ENCODE peak calls at places on chromosomes 4 and X, in seven cellular contexts. One of them, this sample, is unnamed.

GRCh38 chrX:136147966-136148365 is 633 bp downstream of the FHL1 start:
- DNase-seq in stimulated activated CD8-positive, alpha-beta memory T cell treated with anti-CD3 and anti-CD28 coated beads, Interleukin-2, amount 100 ng/mL, for 1 hour: no peak
- DNase-seq in HFF-Myc: no peak
- DNase-seq in endothelial cell: no peak
- DNase-seq in dermis microvascular lymphatic vessel endothelial cell: no peak
- DNase-seq in cardiac fibroblast: no peak
- DNase-seq in sigmoid colon: peak
- DNase-seq in this sample: no peak

GRCh38 chr4:173057906-173058305 is 110.7 kb upstream of the GALNT7 start:
- DNase-seq in stimulated activated CD8-positive, alpha-beta memory T cell treated with anti-CD3 and anti-CD28 coated beads, Interleukin-2, amount 100 ng/mL, for 1 hour: no peak
- DNase-seq in HFF-Myc: no peak
- DNase-seq in endothelial cell: no peak
- DNase-seq in dermis microvascular lymphatic vessel endothelial cell: peak
- DNase-seq in cardiac fibroblast: no peak
- DNase-seq in sigmoid colon: no peak
- DNase-seq in this sample: no peak

GRCh38 chr4:7196731-7197130 is 4.4 kb downstream of the SORCS2 start:
- DNase-seq in stimulated activated CD8-positive, alpha-beta memory T cell treated with anti-CD3 and anti-CD28 coated beads, Interleukin-2, amount 100 ng/mL, for 1 hour: no peak
- DNase-seq in HFF-Myc: no peak
- DNase-seq in endothelial cell: no peak
- DNase-seq in dermis microvascular lymphatic vessel endothelial cell: no peak
- DNase-seq in cardiac fibroblast: no peak
- DNase-seq in sigmoid colon: peak
- DNase-seq in this sample: no peak

GRCh38 chrX:48466696-48467095 is 3.4 kb downstream of the SLC38A5 start:
- DNase-seq in stimulated activated CD8-positive, alpha-beta memory T cell treated with anti-CD3 and anti-CD28 coated beads, Interleukin-2, amount 100 ng/mL, for 1 hour: no peak
- DNase-seq in HFF-Myc: no peak
- DNase-seq in endothelial cell: no peak
- DNase-seq in dermis microvascular lymphatic vessel endothelial cell: no peak
- DNase-seq in cardiac fibroblast: no peak
- DNase-seq in sigmoid colon: no peak
- DNase-seq in this sample: no peak

GRCh38 chr4:145686991-145687390 is 7.0 kb downstream of the C4orf51 start:
- DNase-seq in stimulated activated CD8-positive, alpha-beta memory T cell treated with anti-CD3 and anti-CD28 coated beads, Interleukin-2, amount 100 ng/mL, for 1 hour: no peak
- DNase-seq in HFF-Myc: no peak
- DNase-seq in endothelial cell: no peak
- DNase-seq in dermis microvascular lymphatic vessel endothelial cell: no peak
- DNase-seq in cardiac fibroblast: no peak
- DNase-seq in sigmoid colon: no peak
- DNase-seq in this sample: no peak

GRCh38 chrX:101417981-101418841 is 10.2 kb downstream of the HNRNPH2 start:
- DNase-seq in stimulated activated CD8-positive, alpha-beta memory T cell treated with anti-CD3 and anti-CD28 coated beads, Interleukin-2, amount 100 ng/mL, for 1 hour: no peak
- DNase-seq in HFF-Myc: no peak
- DNase-seq in endothelial cell: peak
- DNase-seq in dermis microvascular lymphatic vessel endothelial cell: no peak
- DNase-seq in cardiac fibroblast: peak
- DNase-seq in sigmoid colon: peak
- DNase-seq in this sample: peak

GRCh38 chr4:101761405-101761804 is 29.1 kb upstream of the BANK1 start:
- DNase-seq in stimulated activated CD8-positive, alpha-beta memory T cell treated with anti-CD3 and anti-CD28 coated beads, Interleukin-2, amount 100 ng/mL, for 1 hour: no peak
- DNase-seq in HFF-Myc: no peak
- DNase-seq in endothelial cell: no peak
- DNase-seq in dermis microvascular lymphatic vessel endothelial cell: no peak
- DNase-seq in cardiac fibroblast: no peak
- DNase-seq in sigmoid colon: no peak
- DNase-seq in this sample: no peak

GRCh38 chrX:102067966-102068723 is 57.3 kb upstream of the TCEAL2 start:
- DNase-seq in stimulated activated CD8-positive, alpha-beta memory T cell treated with anti-CD3 and anti-CD28 coated beads, Interleukin-2, amount 100 ng/mL, for 1 hour: no peak
- DNase-seq in HFF-Myc: no peak
- DNase-seq in endothelial cell: peak
- DNase-seq in dermis microvascular lymphatic vessel endothelial cell: peak
- DNase-seq in cardiac fibroblast: peak
- DNase-seq in sigmoid colon: no peak
- DNase-seq in this sample: no peak

GRCh38 chr4:109499513-109499912 is 60.5 kb upstream of the MCUB start:
- DNase-seq in stimulated activated CD8-positive, alpha-beta memory T cell treated with anti-CD3 and anti-CD28 coated beads, Interleukin-2, amount 100 ng/mL, for 1 hour: no peak
- DNase-seq in HFF-Myc: no peak
- DNase-seq in endothelial cell: no peak
- DNase-seq in dermis microvascular lymphatic vessel endothelial cell: no peak
- DNase-seq in cardiac fibroblast: no peak
- DNase-seq in sigmoid colon: no peak
- DNase-seq in this sample: no peak

GRCh38 chrX:148441387-148441786 is 59.0 kb upstream of the AFF2 start:
- DNase-seq in stimulated activated CD8-positive, alpha-beta memory T cell treated with anti-CD3 and anti-CD28 coated beads, Interleukin-2, amount 100 ng/mL, for 1 hour: no peak
- DNase-seq in HFF-Myc: no peak
- DNase-seq in endothelial cell: no peak
- DNase-seq in dermis microvascular lymphatic vessel endothelial cell: no peak
- DNase-seq in cardiac fibroblast: no peak
- DNase-seq in sigmoid colon: no peak
- DNase-seq in this sample: no peak

GRCh38 chr4:112813790-112814189 is 176.8 kb downstream of the LARP7 start:
- DNase-seq in stimulated activated CD8-positive, alpha-beta memory T cell treated with anti-CD3 and anti-CD28 coated beads, Interleukin-2, amount 100 ng/mL, for 1 hour: no peak
- DNase-seq in HFF-Myc: peak
- DNase-seq in endothelial cell: no peak
- DNase-seq in dermis microvascular lymphatic vessel endothelial cell: no peak
- DNase-seq in cardiac fibroblast: peak
- DNase-seq in sigmoid colon: no peak
- DNase-seq in this sample: no peak

GRCh38 chr4:138898282-138898681 is 117.3 kb upstream of the NOCT start:
- DNase-seq in stimulated activated CD8-positive, alpha-beta memory T cell treated with anti-CD3 and anti-CD28 coated beads, Interleukin-2, amount 100 ng/mL, for 1 hour: no peak
- DNase-seq in HFF-Myc: no peak
- DNase-seq in endothelial cell: no peak
- DNase-seq in dermis microvascular lymphatic vessel endothelial cell: no peak
- DNase-seq in cardiac fibroblast: peak
- DNase-seq in sigmoid colon: no peak
- DNase-seq in this sample: no peak

GRCh38 chr4:88843067-88843723 is 145.6 kb upstream of the NAP1L5 start:
- DNase-seq in stimulated activated CD8-positive, alpha-beta memory T cell treated with anti-CD3 and anti-CD28 coated beads, Interleukin-2, amount 100 ng/mL, for 1 hour: no peak
- DNase-seq in HFF-Myc: no peak
- DNase-seq in endothelial cell: no peak
- DNase-seq in dermis microvascular lymphatic vessel endothelial cell: peak
- DNase-seq in cardiac fibroblast: peak
- DNase-seq in sigmoid colon: no peak
- DNase-seq in this sample: no peak

GRCh38 chr4:94410678-94411206 is 41.0 kb upstream of the PDLIM5 start:
- DNase-seq in stimulated activated CD8-positive, alpha-beta memory T cell treated with anti-CD3 and anti-CD28 coated beads, Interleukin-2, amount 100 ng/mL, for 1 hour: no peak
- DNase-seq in HFF-Myc: no peak
- DNase-seq in endothelial cell: no peak
- DNase-seq in dermis microvascular lymphatic vessel endothelial cell: no peak
- DNase-seq in cardiac fibroblast: peak
- DNase-seq in sigmoid colon: peak
- DNase-seq in this sample: no peak

GRCh38 chr4:37675587-37676290 is 10.4 kb downstream of the RELL1 start:
- DNase-seq in stimulated activated CD8-positive, alpha-beta memory T cell treated with anti-CD3 and anti-CD28 coated beads, Interleukin-2, amount 100 ng/mL, for 1 hour: no peak
- DNase-seq in HFF-Myc: no peak
- DNase-seq in endothelial cell: no peak
- DNase-seq in dermis microvascular lymphatic vessel endothelial cell: no peak
- DNase-seq in cardiac fibroblast: no peak
- DNase-seq in sigmoid colon: no peak
- DNase-seq in this sample: no peak

GRCh38 chr4:183392377-183392776 is 52.1 kb upstream of the CDKN2AIP start:
- DNase-seq in stimulated activated CD8-positive, alpha-beta memory T cell treated with anti-CD3 and anti-CD28 coated beads, Interleukin-2, amount 100 ng/mL, for 1 hour: no peak
- DNase-seq in HFF-Myc: no peak
- DNase-seq in endothelial cell: no peak
- DNase-seq in dermis microvascular lymphatic vessel endothelial cell: no peak
- DNase-seq in cardiac fibroblast: no peak
- DNase-seq in sigmoid colon: no peak
- DNase-seq in this sample: no peak

GRCh38 chrX:13658602-13659001 is 5.7 kb downstream of the TCEANC start:
- DNase-seq in stimulated activated CD8-positive, alpha-beta memory T cell treated with anti-CD3 and anti-CD28 coated beads, Interleukin-2, amount 100 ng/mL, for 1 hour: no peak
- DNase-seq in HFF-Myc: no peak
- DNase-seq in endothelial cell: no peak
- DNase-seq in dermis microvascular lymphatic vessel endothelial cell: peak
- DNase-seq in cardiac fibroblast: peak
- DNase-seq in sigmoid colon: no peak
- DNase-seq in this sample: no peak

GRCh38 chr4:65825121-65825520 is 154.8 kb upstream of the EPHA5 start:
- DNase-seq in stimulated activated CD8-positive, alpha-beta memory T cell treated with anti-CD3 and anti-CD28 coated beads, Interleukin-2, amount 100 ng/mL, for 1 hour: no peak
- DNase-seq in HFF-Myc: no peak
- DNase-seq in endothelial cell: no peak
- DNase-seq in dermis microvascular lymphatic vessel endothelial cell: no peak
- DNase-seq in cardiac fibroblast: peak
- DNase-seq in sigmoid colon: no peak
- DNase-seq in this sample: no peak

GRCh38 chr4:20520901-20521300 is 179.4 kb upstream of the PACRGL start:
- DNase-seq in stimulated activated CD8-positive, alpha-beta memory T cell treated with anti-CD3 and anti-CD28 coated beads, Interleukin-2, amount 100 ng/mL, for 1 hour: no peak
- DNase-seq in HFF-Myc: no peak
- DNase-seq in endothelial cell: no peak
- DNase-seq in dermis microvascular lymphatic vessel endothelial cell: no peak
- DNase-seq in cardiac fibroblast: peak
- DNase-seq in sigmoid colon: no peak
- DNase-seq in this sample: no peak

GRCh38 chr4:75985116-75985515 is 5.6 kb downstream of the SDAD1 start:
- DNase-seq in stimulated activated CD8-positive, alpha-beta memory T cell treated with anti-CD3 and anti-CD28 coated beads, Interleukin-2, amount 100 ng/mL, for 1 hour: no peak
- DNase-seq in HFF-Myc: peak
- DNase-seq in endothelial cell: no peak
- DNase-seq in dermis microvascular lymphatic vessel endothelial cell: no peak
- DNase-seq in cardiac fibroblast: peak
- DNase-seq in sigmoid colon: no peak
- DNase-seq in this sample: no peak

GRCh38 chrX:110108381-110108796 is 105.5 kb downstream of the TMEM164 start:
- DNase-seq in stimulated activated CD8-positive, alpha-beta memory T cell treated with anti-CD3 and anti-CD28 coated beads, Interleukin-2, amount 100 ng/mL, for 1 hour: no peak
- DNase-seq in HFF-Myc: no peak
- DNase-seq in endothelial cell: no peak
- DNase-seq in dermis microvascular lymphatic vessel endothelial cell: no peak
- DNase-seq in cardiac fibroblast: peak
- DNase-seq in sigmoid colon: no peak
- DNase-seq in this sample: no peak

GRCh38 chrX:153517941-153518834 is 746 bp downstream of the ATP2B3 start:
- DNase-seq in stimulated activated CD8-positive, alpha-beta memory T cell treated with anti-CD3 and anti-CD28 coated beads, Interleukin-2, amount 100 ng/mL, for 1 hour: no peak
- DNase-seq in HFF-Myc: no peak
- DNase-seq in endothelial cell: no peak
- DNase-seq in dermis microvascular lymphatic vessel endothelial cell: no peak
- DNase-seq in cardiac fibroblast: no peak
- DNase-seq in sigmoid colon: no peak
- DNase-seq in this sample: no peak

GRCh38 chrX:122119361-122119760 is 1064.7 kb upstream of the GRIA3 start:
- DNase-seq in stimulated activated CD8-positive, alpha-beta memory T cell treated with anti-CD3 and anti-CD28 coated beads, Interleukin-2, amount 100 ng/mL, for 1 hour: no peak
- DNase-seq in HFF-Myc: no peak
- DNase-seq in endothelial cell: no peak
- DNase-seq in dermis microvascular lymphatic vessel endothelial cell: no peak
- DNase-seq in cardiac fibroblast: no peak
- DNase-seq in sigmoid colon: no peak
- DNase-seq in this sample: no peak

GRCh38 chr4:143089291-143089690 is 95.4 kb upstream of the USP38 start:
- DNase-seq in stimulated activated CD8-positive, alpha-beta memory T cell treated with anti-CD3 and anti-CD28 coated beads, Interleukin-2, amount 100 ng/mL, for 1 hour: no peak
- DNase-seq in HFF-Myc: no peak
- DNase-seq in endothelial cell: no peak
- DNase-seq in dermis microvascular lymphatic vessel endothelial cell: no peak
- DNase-seq in cardiac fibroblast: no peak
- DNase-seq in sigmoid colon: no peak
- DNase-seq in this sample: no peak

GRCh38 chr4:110770353-110770752 is 147.5 kb upstream of the PITX2 start:
- DNase-seq in stimulated activated CD8-positive, alpha-beta memory T cell treated with anti-CD3 and anti-CD28 coated beads, Interleukin-2, amount 100 ng/mL, for 1 hour: no peak
- DNase-seq in HFF-Myc: no peak
- DNase-seq in endothelial cell: no peak
- DNase-seq in dermis microvascular lymphatic vessel endothelial cell: no peak
- DNase-seq in cardiac fibroblast: no peak
- DNase-seq in sigmoid colon: no peak
- DNase-seq in this sample: no peak

GRCh38 chr4:4995103-4995761 is 24.0 kb downstream of the CYTL1 start:
- DNase-seq in stimulated activated CD8-positive, alpha-beta memory T cell treated with anti-CD3 and anti-CD28 coated beads, Interleukin-2, amount 100 ng/mL, for 1 hour: no peak
- DNase-seq in HFF-Myc: no peak
- DNase-seq in endothelial cell: peak
- DNase-seq in dermis microvascular lymphatic vessel endothelial cell: peak
- DNase-seq in cardiac fibroblast: peak
- DNase-seq in sigmoid colon: peak
- DNase-seq in this sample: no peak

GRCh38 chrX:118420462-118420861 is 74.6 kb downstream of the WDR44 start:
- DNase-seq in stimulated activated CD8-positive, alpha-beta memory T cell treated with anti-CD3 and anti-CD28 coated beads, Interleukin-2, amount 100 ng/mL, for 1 hour: no peak
- DNase-seq in HFF-Myc: no peak
- DNase-seq in endothelial cell: no peak
- DNase-seq in dermis microvascular lymphatic vessel endothelial cell: peak
- DNase-seq in cardiac fibroblast: peak
- DNase-seq in sigmoid colon: no peak
- DNase-seq in this sample: no peak

GRCh38 chrX:55342533-55343501 is 78.1 kb upstream of the PAGE3 start:
- DNase-seq in stimulated activated CD8-positive, alpha-beta memory T cell treated with anti-CD3 and anti-CD28 coated beads, Interleukin-2, amount 100 ng/mL, for 1 hour: no peak
- DNase-seq in HFF-Myc: no peak
- DNase-seq in endothelial cell: no peak
- DNase-seq in dermis microvascular lymphatic vessel endothelial cell: peak
- DNase-seq in cardiac fibroblast: peak
- DNase-seq in sigmoid colon: no peak
- DNase-seq in this sample: no peak

GRCh38 chrX:78655642-78656041 is 3.5 kb downstream of the RTL3 start:
- DNase-seq in stimulated activated CD8-positive, alpha-beta memory T cell treated with anti-CD3 and anti-CD28 coated beads, Interleukin-2, amount 100 ng/mL, for 1 hour: no peak
- DNase-seq in HFF-Myc: no peak
- DNase-seq in endothelial cell: no peak
- DNase-seq in dermis microvascular lymphatic vessel endothelial cell: no peak
- DNase-seq in cardiac fibroblast: no peak
- DNase-seq in sigmoid colon: no peak
- DNase-seq in this sample: no peak